ENCODE peak calls at places on chromosome 2, in six cellular contexts. One of them, this sample, is unnamed.

GRCh38 chr2:47602996-47603395 is 179.9 kb upstream of the MSH6 start:
- DNase-seq in fibroblast of villous mesenchyme: peak
- DNase-seq in AG04449: no peak
- DNase-seq in A549: no peak
- DNase-seq in PC-3: peak
- DNase-seq in HCT116: no peak
- DNase-seq in this sample: peak

GRCh38 chr2:46305177-46305576 is 8.0 kb downstream of the EPAS1 start:
- DNase-seq in A549: no peak
- DNase-seq in PC-3: no peak
- DNase-seq in fibroblast of villous mesenchyme: no peak
- DNase-seq in HCT116: no peak
- DNase-seq in AG04449: no peak
- DNase-seq in this sample: no peak

GRCh38 chr2:54899576-54900200 is 150.6 kb downstream of the RTN4 start:
- DNase-seq in AG04449: no peak
- DNase-seq in A549: peak
- DNase-seq in fibroblast of villous mesenchyme: peak
- DNase-seq in PC-3: peak
- DNase-seq in HCT116: peak
- DNase-seq in this sample: peak

GRCh38 chr2:98161202-98161601 is 74.2 kb downstream of the VWA3B start:
- DNase-seq in A549: no peak
- DNase-seq in fibroblast of villous mesenchyme: no peak
- DNase-seq in HCT116: no peak
- DNase-seq in PC-3: no peak
- DNase-seq in AG04449: no peak
- DNase-seq in this sample: no peak

GRCh38 chr2:35538796-35539195 is 816.8 kb upstream of the CRIM1 start:
- DNase-seq in A549: no peak
- DNase-seq in AG04449: no peak
- DNase-seq in fibroblast of villous mesenchyme: no peak
- DNase-seq in PC-3: no peak
- DNase-seq in HCT116: no peak
- DNase-seq in this sample: no peak

GRCh38 chr2:55223958-55224760 is 7.9 kb downstream of the CLHC1 start:
- DNase-seq in PC-3: no peak
- DNase-seq in HCT116: no peak
- DNase-seq in AG04449: no peak
- DNase-seq in A549: no peak
- DNase-seq in fibroblast of villous mesenchyme: no peak
- DNase-seq in this sample: no peak

GRCh38 chr2:42838133-42838532 is 45.8 kb upstream of the HAAO start:
- DNase-seq in HCT116: no peak
- DNase-seq in fibroblast of villous mesenchyme: no peak
- DNase-seq in A549: no peak
- DNase-seq in AG04449: no peak
- DNase-seq in PC-3: no peak
- DNase-seq in this sample: no peak

GRCh38 chr2:227147023-227147422 is 17.0 kb downstream of the COL4A4 start:
- DNase-seq in fibroblast of villous mesenchyme: no peak
- DNase-seq in PC-3: no peak
- DNase-seq in HCT116: no peak
- DNase-seq in A549: no peak
- DNase-seq in AG04449: no peak
- DNase-seq in this sample: no peak

GRCh38 chr2:229856416-229856815 is 65.4 kb downstream of the TRIP12 start:
- DNase-seq in PC-3: no peak
- DNase-seq in HCT116: no peak
- DNase-seq in fibroblast of villous mesenchyme: no peak
- DNase-seq in A549: no peak
- DNase-seq in AG04449: no peak
- DNase-seq in this sample: no peak

GRCh38 chr2:200624660-200625059 is 38.8 kb downstream of the AOX1 start:
- DNase-seq in PC-3: peak
- DNase-seq in AG04449: peak
- DNase-seq in HCT116: no peak
- DNase-seq in fibroblast of villous mesenchyme: peak
- DNase-seq in A549: no peak
- DNase-seq in this sample: peak

GRCh38 chr2:173001664-173002604 is 73.7 kb upstream of the MAP3K20 start:
- DNase-seq in PC-3: no peak
- DNase-seq in fibroblast of villous mesenchyme: no peak
- DNase-seq in HCT116: no peak
- DNase-seq in A549: no peak
- DNase-seq in AG04449: no peak
- DNase-seq in this sample: no peak

GRCh38 chr2:15432642-15433261 is 128.4 kb downstream of the NBAS start:
- DNase-seq in AG04449: no peak
- DNase-seq in fibroblast of villous mesenchyme: no peak
- DNase-seq in A549: no peak
- DNase-seq in HCT116: no peak
- DNase-seq in PC-3: no peak
- DNase-seq in this sample: no peak

GRCh38 chr2:3263487-3263886 is 114.1 kb downstream of the EIPR1 start:
- DNase-seq in A549: no peak
- DNase-seq in AG04449: no peak
- DNase-seq in PC-3: no peak
- DNase-seq in HCT116: no peak
- DNase-seq in fibroblast of villous mesenchyme: no peak
- DNase-seq in this sample: no peak

GRCh38 chr2:502831-503230 is 174.4 kb downstream of the TMEM18 start:
- DNase-seq in HCT116: no peak
- DNase-seq in PC-3: no peak
- DNase-seq in A549: no peak
- DNase-seq in AG04449: no peak
- DNase-seq in fibroblast of villous mesenchyme: no peak
- DNase-seq in this sample: no peak

GRCh38 chr2:40400336-40400953 is 51.4 kb downstream of the SLC8A1 start:
- DNase-seq in HCT116: no peak
- DNase-seq in AG04449: no peak
- DNase-seq in fibroblast of villous mesenchyme: no peak
- DNase-seq in PC-3: peak
- DNase-seq in A549: no peak
- DNase-seq in this sample: no peak

GRCh38 chr2:27489118-27489497 is 435 bp downstream of the IFT172 start:
- DNase-seq in fibroblast of villous mesenchyme: peak
- DNase-seq in PC-3: no peak
- DNase-seq in HCT116: peak
- DNase-seq in A549: no peak
- DNase-seq in AG04449: no peak
- DNase-seq in this sample: peak

GRCh38 chr2:11281221-11281620 is 63.2 kb downstream of the ROCK2 start:
- DNase-seq in AG04449: no peak
- DNase-seq in A549: no peak
- DNase-seq in HCT116: no peak
- DNase-seq in fibroblast of villous mesenchyme: no peak
- DNase-seq in PC-3: no peak
- DNase-seq in this sample: no peak

GRCh38 chr2:191691898-191692297 is 14.0 kb downstream of the NABP1 start:
- DNase-seq in AG04449: no peak
- DNase-seq in fibroblast of villous mesenchyme: peak
- DNase-seq in A549: no peak
- DNase-seq in PC-3: no peak
- DNase-seq in HCT116: no peak
- DNase-seq in this sample: no peak

GRCh38 chr2:44844651-44845270 is 96.7 kb upstream of the SIX3 start:
- DNase-seq in fibroblast of villous mesenchyme: no peak
- DNase-seq in AG04449: no peak
- DNase-seq in HCT116: no peak
- DNase-seq in PC-3: peak
- DNase-seq in A549: no peak
- DNase-seq in this sample: no peak

GRCh38 chr2:241812730-241813079 is 3.7 kb downstream of the NEU4 start:
- DNase-seq in AG04449: no peak
- DNase-seq in fibroblast of villous mesenchyme: no peak
- DNase-seq in PC-3: no peak
- DNase-seq in A549: no peak
- DNase-seq in HCT116: no peak
- DNase-seq in this sample: no peak

GRCh38 chr2:157822993-157823392 is 53.1 kb downstream of the ACVR1 start:
- DNase-seq in AG04449: no peak
- DNase-seq in A549: no peak
- DNase-seq in PC-3: no peak
- DNase-seq in fibroblast of villous mesenchyme: peak
- DNase-seq in HCT116: no peak
- DNase-seq in this sample: peak

GRCh38 chr2:20184067-20184938 is 40.6 kb downstream of the SDC1 start:
- DNase-seq in A549: peak
- DNase-seq in AG04449: no peak
- DNase-seq in fibroblast of villous mesenchyme: peak
- DNase-seq in PC-3: peak
- DNase-seq in HCT116: no peak
- DNase-seq in this sample: peak

DNA sequence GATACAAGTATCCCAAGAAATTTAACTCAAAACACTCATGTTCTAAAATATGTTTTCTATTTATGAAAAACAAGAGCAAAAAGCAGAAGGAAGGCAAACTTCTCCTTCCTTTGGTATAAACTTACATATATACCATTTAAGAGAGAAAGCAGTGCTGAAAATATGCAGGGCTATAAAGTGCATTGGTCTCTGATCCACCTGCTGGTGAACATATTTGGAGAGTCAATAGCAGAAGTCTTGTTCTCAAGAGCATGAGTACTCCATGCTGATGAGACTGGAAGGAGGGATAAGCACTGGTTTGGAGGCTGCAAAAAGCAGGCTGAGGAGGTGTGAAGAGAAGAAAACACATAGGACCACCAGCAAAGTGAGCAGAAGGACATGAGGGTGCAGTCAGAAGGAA is 391.2 kb downstream of the STK39 start:
- DNase-seq in A549: no peak
- DNase-seq in AG04449: no peak
- DNase-seq in HCT116: no peak
- DNase-seq in PC-3: no peak
- DNase-seq in fibroblast of villous mesenchyme: no peak
- DNase-seq in this sample: no peak
- TF ChIP-seq CTCF in A549: no peak
- TF ChIP-seq CTCF in AG04449: no peak
- TF ChIP-seq CTCF in HCT116: no peak
- TF ChIP-seq CTCF in PC-3: no peak
- TF ChIP-seq CTCF in fibroblast of villous mesenchyme: no peak
- TF ChIP-seq CTCF in this sample: no peak

GRCh38 chr2:37667704-37668103 is 3.7 kb downstream of the CDC42EP3 start:
- DNase-seq in fibroblast of villous mesenchyme: no peak
- DNase-seq in HCT116: no peak
- DNase-seq in AG04449: no peak
- DNase-seq in PC-3: no peak
- DNase-seq in A549: no peak
- DNase-seq in this sample: no peak
- H3K4me3 ChIP-seq in fibroblast of villous mesenchyme: peak
- H3K4me3 ChIP-seq in HCT116: no peak
- H3K4me3 ChIP-seq in AG04449: peak
- H3K4me3 ChIP-seq in PC-3: no peak
- H3K4me3 ChIP-seq in A549: no peak
- H3K4me3 ChIP-seq in this sample: no peak

DNA sequence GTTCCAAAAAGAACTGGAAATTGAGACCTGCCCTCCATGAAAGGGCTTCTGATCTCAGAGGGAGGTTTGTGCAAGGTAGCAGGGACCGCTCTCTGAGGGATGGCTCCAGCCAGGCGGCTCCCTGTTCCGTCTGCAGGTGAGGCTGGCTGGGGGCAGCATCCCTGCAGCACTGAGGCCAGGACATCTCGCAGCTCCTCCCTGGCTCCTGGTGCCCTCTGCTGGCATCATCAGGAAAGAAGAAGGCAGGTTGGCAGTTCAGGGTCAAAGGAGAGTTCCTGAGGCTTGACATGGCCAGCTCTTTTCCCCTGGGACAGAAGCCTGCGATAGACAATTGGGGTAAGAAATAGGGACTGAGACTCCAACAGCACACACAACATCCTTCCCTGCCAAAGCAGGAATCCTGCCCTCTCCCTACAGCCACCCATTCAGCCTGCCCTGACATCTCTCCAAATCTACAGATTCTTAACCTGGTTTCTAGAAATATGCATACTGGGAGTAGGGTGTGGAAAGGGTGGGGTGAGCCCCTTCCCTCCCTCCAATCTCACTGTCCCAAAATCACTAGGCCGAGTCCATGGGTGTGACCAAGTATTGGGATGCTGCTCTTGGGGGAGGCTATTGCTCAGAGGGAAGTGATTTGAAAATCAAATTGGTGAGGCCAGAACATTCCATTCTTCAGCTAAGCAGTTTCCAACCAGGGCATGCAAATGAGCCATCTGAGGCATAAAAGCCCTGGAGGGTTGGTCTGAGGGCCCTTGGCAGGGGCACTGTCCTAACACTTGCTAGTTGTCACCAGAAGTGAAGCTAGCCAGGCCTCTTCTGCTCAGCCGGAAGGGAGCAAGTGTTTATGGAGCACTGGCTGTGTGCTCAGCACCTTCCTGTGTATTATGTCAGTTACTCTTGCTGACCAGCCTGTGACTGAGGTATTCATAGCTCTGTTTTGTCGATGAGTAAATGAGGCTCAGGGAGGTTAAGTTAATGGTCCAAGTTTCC is 185.4 kb downstream of the TFCP2L1 start:
- DNase-seq in AG04449: no peak
- DNase-seq in PC-3: peak
- DNase-seq in A549: peak
- DNase-seq in fibroblast of villous mesenchyme: no peak
- DNase-seq in HCT116: peak
- DNase-seq in this sample: peak
- TF ChIP-seq CTCF in AG04449: peak
- TF ChIP-seq CTCF in PC-3: peak
- TF ChIP-seq CTCF in A549: peak
- TF ChIP-seq CTCF in fibroblast of villous mesenchyme: peak
- TF ChIP-seq CTCF in HCT116: peak
- TF ChIP-seq CTCF in this sample: peak

GRCh38 chr2:49108436-49108835 is 45.9 kb downstream of the FSHR start:
- DNase-seq in HCT116: no peak
- DNase-seq in A549: no peak
- DNase-seq in fibroblast of villous mesenchyme: no peak
- DNase-seq in AG04449: no peak
- DNase-seq in PC-3: no peak
- DNase-seq in this sample: no peak
- H3K4me3 ChIP-seq in HCT116: no peak
- H3K4me3 ChIP-seq in A549: no peak
- H3K4me3 ChIP-seq in fibroblast of villous mesenchyme: no peak
- H3K4me3 ChIP-seq in AG04449: no peak
- H3K4me3 ChIP-seq in PC-3: no peak
- H3K4me3 ChIP-seq in this sample: no peak

GRCh38 chr2:164061129-164061746 is 325.4 kb upstream of the FIGN start:
- DNase-seq in AG04449: no peak
- DNase-seq in HCT116: peak
- DNase-seq in fibroblast of villous mesenchyme: peak
- DNase-seq in PC-3: peak
- DNase-seq in A549: peak
- DNase-seq in this sample: peak
- TF ChIP-seq CTCF in AG04449: peak
- TF ChIP-seq CTCF in HCT116: peak
- TF ChIP-seq CTCF in fibroblast of villous mesenchyme: peak
- TF ChIP-seq CTCF in PC-3: peak
- TF ChIP-seq CTCF in A549: peak
- TF ChIP-seq CTCF in this sample: peak

GRCh38 chr2:96729748-96730147 is 10.1 kb downstream of the LMAN2L start:
- DNase-seq in fibroblast of villous mesenchyme: no peak
- DNase-seq in AG04449: no peak
- DNase-seq in PC-3: no peak
- DNase-seq in HCT116: no peak
- DNase-seq in A549: no peak
- DNase-seq in this sample: no peak
- H3K4me3 ChIP-seq in fibroblast of villous mesenchyme: no peak
- H3K4me3 ChIP-seq in AG04449: no peak
- H3K4me3 ChIP-seq in PC-3: no peak
- H3K4me3 ChIP-seq in HCT116: no peak
- H3K4me3 ChIP-seq in A549: no peak
- H3K4me3 ChIP-seq in this sample: no peak